ENCODE peak calls at places on chromosomes 11 and 22, in seven cellular contexts. Q is PC-9, K is SK-N-SH, A is fibroblast of lung, L is gastrocnemius medialis, P is mesendoderm, N is right lobe of liver. D is an unnamed sample. For H3K4me1, the result is how much of the 10 kb centered on the place peaks cover.

GRCh38 chr11:13314676-13315394 is 37.2 kb downstream of the BMAL1 start:
- DNase-seq in Q (no peak), K (no peak), A (no peak), L (no peak), P (no peak), N (no peak), D (no peak)

GRCh38 chr11:34068098-34068497 is 16.6 kb downstream of the CAPRIN1 start:
- DNase-seq in Q (no peak), K (no peak), A (peak), L (no peak), P (no peak), N (no peak), D (no peak)

GRCh38 chr22:33492210-33492651 is 428.0 kb downstream of the LARGE1 start:
- DNase-seq in Q (no peak), K (peak), A (no peak), L (no peak), P (peak), N (no peak), D (no peak)

GRCh38 chr22:43346521-43346929 is 3.4 kb upstream of the SCUBE1 start:
- DNase-seq in Q (no peak), K (peak), A (peak), L (no peak), P (peak), N (peak), D (peak)

GRCh38 chr11:40376346-40376745 is 1083.1 kb downstream of the LRRC4C start:
- DNase-seq in Q (no peak), K (no peak), A (no peak), L (no peak), P (no peak), N (no peak), D (no peak)

GRCh38 chr22:41557401-41558240 is 3.2 kb upstream of the CSDC2 start:
- DNase-seq in Q (no peak), K (no peak), A (peak), L (no peak), P (no peak), N (peak), D (peak)

GRCh38 chr22:22879675-22880029 is 8.0 kb upstream of the IGLL5 start:
- DNase-seq in Q (no peak), K (no peak), A (no peak), L (no peak), P (no peak), N (no peak), D (no peak)

GRCh38 chr22:24599514-24599913 is 3.5 kb upstream of the GGT1 start:
- DNase-seq in Q (no peak), K (no peak), A (no peak), L (no peak), P (no peak), N (no peak), D (no peak)

GRCh38 chr22:46143491-46144147 is 6.7 kb upstream of the PPARA start:
- DNase-seq in Q (no peak), K (no peak), A (no peak), L (no peak), P (no peak), N (peak), D (no peak)

GRCh38 chr11:120590472-120590871 is 78.9 kb downstream of the GRIK4 start:
- DNase-seq in Q (no peak), K (no peak), A (peak), L (no peak), P (no peak), N (no peak), D (no peak)

GRCh38 chr11:45266693-45267451 is 19.3 kb downstream of the SYT13 start:
- DNase-seq in Q (no peak), K (no peak), A (no peak), L (no peak), P (peak), N (no peak), D (no peak)

GRCh38 chr11:69915501-69916250 is 96.5 kb upstream of the FGF3 start:
- DNase-seq in Q (peak), K (peak), A (peak), L (peak), P (peak), N (peak), D (peak)

DNA sequence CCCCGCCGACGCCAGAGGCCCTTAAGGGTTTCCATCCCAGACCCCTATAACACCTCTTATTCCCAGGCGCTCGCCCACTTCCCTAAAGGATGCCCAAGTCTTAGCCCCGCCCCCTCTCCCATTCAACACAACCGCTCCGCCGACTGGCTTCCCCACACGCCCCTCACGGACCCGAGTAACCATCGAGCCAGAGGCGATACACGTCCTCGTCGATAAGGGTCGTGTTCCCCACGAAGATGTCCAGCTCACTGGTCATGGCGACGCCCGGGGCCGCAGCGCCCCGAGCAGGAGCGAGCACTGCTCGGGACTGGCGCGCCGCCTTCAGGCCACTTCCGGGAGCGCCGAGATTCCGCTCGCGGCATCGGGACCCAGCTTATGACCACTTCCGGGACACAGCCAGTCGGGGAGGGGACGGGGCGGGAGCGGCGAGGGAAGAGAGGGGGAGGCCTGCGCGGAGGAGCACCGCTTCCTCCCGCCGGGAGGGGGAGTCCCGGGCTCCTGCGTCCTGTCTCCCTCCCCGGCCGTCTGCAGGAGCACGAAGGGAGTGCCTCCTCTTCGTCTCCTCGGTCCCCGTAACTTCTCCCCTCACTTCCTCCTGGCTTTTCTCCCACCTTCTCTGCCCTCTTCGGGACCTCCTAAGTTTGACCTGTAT is at the start of gene FIBP:
- DNase-seq in Q (peak), K (peak), A (peak), L (peak), P (peak), N (peak), D (peak)
- H3K4me1 ChIP-seq in Q (under half), K (under half), A (under half), L (under half), P (under half), N (under half), D (under half)

GRCh38 chr11:61331636-61332035 is 1.3 kb downstream of the DDB1 start:
- DNase-seq in Q (no peak), K (no peak), A (no peak), L (no peak), P (no peak), N (no peak), D (no peak)

GRCh38 chr11:61334434-61335354 is 1.7 kb downstream of the TKFC start:
- DNase-seq in Q (no peak), K (no peak), A (peak), L (no peak), P (peak), N (peak), D (no peak)

GRCh38 chr11:61333638-61334433 is 808 bp downstream of the TKFC start:
- DNase-seq in Q (no peak), K (peak), A (no peak), L (no peak), P (no peak), N (no peak), D (no peak)

GRCh38 chr11:61332823-61333637 is at the start of the genes DDB1 and TKFC:
- DNase-seq in Q (peak), K (peak), A (peak), L (peak), P (peak), N (peak), D (peak)

GRCh38 chr11:61332266-61332822 is 561 bp downstream of the DDB1 start:
- DNase-seq in Q (no peak), K (peak), A (peak), L (no peak), P (peak), N (no peak), D (no peak)
- H3K4me1 ChIP-seq in Q (under half), K (under half), A (under half), L (under half), P (under half), N (under half), D (half or more)

GRCh38 chr11:65120831-65121230 is 1.1 kb downstream of the FAU start:
- DNase-seq in Q (no peak), K (no peak), A (no peak), L (no peak), P (no peak), N (peak), D (no peak)
- H3K4me1 ChIP-seq in Q (under half), K (under half), A (under half), L (under half), P (under half), N (under half), D (under half)

GRCh38 chr22:50300620-50301257 is 6.7 kb downstream of the PLXNB2 start:
- DNase-seq in Q (no peak), K (no peak), A (no peak), L (no peak), P (no peak), N (no peak), D (no peak)
- H3K4me1 ChIP-seq in Q (half or more), K (under half), A (half or more), L (under half), P (under half), N (half or more), D (half or more)

DNA sequence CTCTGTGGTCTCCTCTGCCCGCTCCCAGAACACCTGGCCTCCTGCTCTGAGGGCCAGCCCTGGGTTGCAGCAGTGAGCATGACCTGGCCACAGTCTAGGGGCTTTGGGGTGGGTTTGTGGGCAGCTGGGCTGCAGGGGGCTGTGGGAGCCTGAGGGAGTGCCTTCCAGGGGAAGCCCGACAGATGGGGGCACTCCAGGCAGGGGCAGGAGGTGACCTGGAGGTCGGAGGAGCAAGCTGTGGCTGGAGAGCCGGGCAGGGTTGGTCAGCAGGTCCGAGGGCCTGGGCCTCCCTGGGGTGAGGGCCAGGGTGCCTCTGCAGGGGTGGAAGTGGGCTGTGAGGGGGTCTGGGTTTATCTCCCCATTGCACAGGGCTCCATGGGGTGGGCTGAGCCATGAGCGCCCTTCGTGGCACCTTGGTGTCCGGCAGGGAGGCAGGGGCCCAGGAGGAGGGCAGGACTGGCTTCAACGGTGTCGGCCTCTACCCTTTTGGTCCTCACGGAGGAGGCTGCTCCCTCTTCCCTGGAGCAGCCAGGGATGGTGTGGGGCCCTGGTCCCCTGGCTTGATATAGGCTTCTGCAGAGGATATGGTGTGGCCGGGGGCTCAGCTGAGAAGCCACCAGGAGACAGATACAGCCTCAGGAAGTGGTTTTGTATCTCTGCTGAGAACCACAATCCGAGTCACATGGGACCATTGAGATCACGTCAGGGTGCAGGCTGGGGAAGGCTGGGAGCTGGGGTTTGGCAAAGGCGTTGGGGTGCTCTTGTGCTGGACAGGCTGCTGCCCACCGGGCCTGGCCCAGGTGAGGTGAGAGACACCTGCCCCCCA is 22.3 kb downstream of the KCNQ1 start:
- DNase-seq in Q (no peak), K (no peak), A (no peak), L (no peak), P (no peak), N (no peak), D (no peak)
- H3K4me1 ChIP-seq in Q (under half), K (under half), A (under half), L (under half), P (under half), N (under half), D (under half)

D was measured in tibial nerve.